ENCODE peak calls at places on chromosomes 2 and 18, in nine cellular contexts. One of them, this sample, is unnamed.

GRCh38 chr2:75722687-75723086 is 12.0 kb upstream of the GCFC2 start:
- DNase-seq in kidney: no peak
- DNase-seq in SK-N-SH: no peak
- DNase-seq in HL-60: no peak
- DNase-seq in right atrium auricular region: no peak
- DNase-seq in endothelial cell: no peak
- DNase-seq in breast epithelium: no peak
- DNase-seq in foreskin fibroblast: no peak
- DNase-seq in uterus: no peak
- DNase-seq in this sample: no peak

GRCh38 chr2:66849128-66849527 is 414.2 kb downstream of the MEIS1 start:
- DNase-seq in breast epithelium: no peak
- DNase-seq in foreskin fibroblast: no peak
- DNase-seq in HL-60: no peak
- DNase-seq in uterus: no peak
- DNase-seq in endothelial cell: no peak
- DNase-seq in SK-N-SH: no peak
- DNase-seq in kidney: no peak
- DNase-seq in right atrium auricular region: no peak
- DNase-seq in this sample: no peak

GRCh38 chr18:49031511-49032188 is 80.9 kb upstream of the SMAD7 start:
- DNase-seq in foreskin fibroblast: no peak
- DNase-seq in HL-60: no peak
- DNase-seq in right atrium auricular region: peak
- DNase-seq in SK-N-SH: no peak
- DNase-seq in kidney: peak
- DNase-seq in uterus: no peak
- DNase-seq in endothelial cell: no peak
- DNase-seq in breast epithelium: peak
- DNase-seq in this sample: no peak

GRCh38 chr2:50546790-50547189 is 485.1 kb downstream of the NRXN1 start:
- DNase-seq in breast epithelium: no peak
- DNase-seq in foreskin fibroblast: no peak
- DNase-seq in uterus: no peak
- DNase-seq in endothelial cell: no peak
- DNase-seq in HL-60: no peak
- DNase-seq in kidney: no peak
- DNase-seq in SK-N-SH: no peak
- DNase-seq in right atrium auricular region: no peak
- DNase-seq in this sample: no peak

GRCh38 chr2:102667072-102667471 is 47.7 kb downstream of the SLC9A2 start:
- DNase-seq in endothelial cell: no peak
- DNase-seq in SK-N-SH: no peak
- DNase-seq in breast epithelium: no peak
- DNase-seq in kidney: no peak
- DNase-seq in uterus: no peak
- DNase-seq in foreskin fibroblast: no peak
- DNase-seq in HL-60: no peak
- DNase-seq in right atrium auricular region: no peak
- DNase-seq in this sample: no peak

GRCh38 chr2:25168256-25169072 is at the start of gene POMC:
- DNase-seq in SK-N-SH: peak
- DNase-seq in endothelial cell: peak
- DNase-seq in HL-60: no peak
- DNase-seq in kidney: peak
- DNase-seq in uterus: no peak
- DNase-seq in breast epithelium: no peak
- DNase-seq in right atrium auricular region: no peak
- DNase-seq in foreskin fibroblast: peak
- DNase-seq in this sample: no peak

GRCh38 chr2:5067816-5068215 is 624.4 kb upstream of the SOX11 start:
- DNase-seq in right atrium auricular region: no peak
- DNase-seq in SK-N-SH: no peak
- DNase-seq in HL-60: no peak
- DNase-seq in foreskin fibroblast: no peak
- DNase-seq in endothelial cell: no peak
- DNase-seq in uterus: no peak
- DNase-seq in breast epithelium: no peak
- DNase-seq in kidney: no peak
- DNase-seq in this sample: no peak

GRCh38 chr2:152647417-152648010 is 69.7 kb downstream of the PRPF40A start:
- DNase-seq in uterus: peak
- DNase-seq in SK-N-SH: no peak
- DNase-seq in breast epithelium: peak
- DNase-seq in HL-60: no peak
- DNase-seq in right atrium auricular region: no peak
- DNase-seq in foreskin fibroblast: peak
- DNase-seq in endothelial cell: no peak
- DNase-seq in kidney: no peak
- DNase-seq in this sample: peak

GRCh38 chr2:65548571-65549261 is 116.3 kb upstream of the SPRED2 start:
- DNase-seq in right atrium auricular region: no peak
- DNase-seq in uterus: no peak
- DNase-seq in kidney: no peak
- DNase-seq in SK-N-SH: no peak
- DNase-seq in endothelial cell: no peak
- DNase-seq in breast epithelium: no peak
- DNase-seq in foreskin fibroblast: no peak
- DNase-seq in HL-60: no peak
- DNase-seq in this sample: no peak

GRCh38 chr2:160006466-160006865 is 55.9 kb downstream of the PLA2R1 start:
- DNase-seq in breast epithelium: no peak
- DNase-seq in uterus: no peak
- DNase-seq in SK-N-SH: no peak
- DNase-seq in HL-60: no peak
- DNase-seq in right atrium auricular region: no peak
- DNase-seq in endothelial cell: no peak
- DNase-seq in foreskin fibroblast: no peak
- DNase-seq in kidney: no peak
- DNase-seq in this sample: no peak

GRCh38 chr2:64485302-64485701 is 31.3 kb downstream of the LGALSL start:
- DNase-seq in kidney: no peak
- DNase-seq in SK-N-SH: no peak
- DNase-seq in endothelial cell: no peak
- DNase-seq in breast epithelium: no peak
- DNase-seq in uterus: no peak
- DNase-seq in HL-60: peak
- DNase-seq in right atrium auricular region: no peak
- DNase-seq in foreskin fibroblast: no peak
- DNase-seq in this sample: no peak

GRCh38 chr2:55364189-55365055 is 55.2 kb downstream of the CCDC88A start:
- DNase-seq in endothelial cell: no peak
- DNase-seq in foreskin fibroblast: peak
- DNase-seq in breast epithelium: peak
- DNase-seq in uterus: peak
- DNase-seq in kidney: no peak
- DNase-seq in HL-60: no peak
- DNase-seq in right atrium auricular region: peak
- DNase-seq in SK-N-SH: no peak
- DNase-seq in this sample: peak

GRCh38 chr2:143258126-143258892 is 129.1 kb downstream of the ARHGAP15 start:
- DNase-seq in HL-60: no peak
- DNase-seq in kidney: no peak
- DNase-seq in breast epithelium: no peak
- DNase-seq in right atrium auricular region: no peak
- DNase-seq in SK-N-SH: no peak
- DNase-seq in uterus: no peak
- DNase-seq in endothelial cell: no peak
- DNase-seq in foreskin fibroblast: no peak
- DNase-seq in this sample: no peak

GRCh38 chr2:155895016-155895415 is 437.5 kb downstream of the NR4A2 start:
- DNase-seq in breast epithelium: no peak
- DNase-seq in HL-60: no peak
- DNase-seq in foreskin fibroblast: no peak
- DNase-seq in uterus: no peak
- DNase-seq in kidney: no peak
- DNase-seq in endothelial cell: no peak
- DNase-seq in right atrium auricular region: no peak
- DNase-seq in SK-N-SH: no peak
- DNase-seq in this sample: no peak

GRCh38 chr18:79926715-79927596 is 24.5 kb downstream of the SLC66A2 start:
- DNase-seq in kidney: peak
- DNase-seq in HL-60: no peak
- DNase-seq in breast epithelium: peak
- DNase-seq in SK-N-SH: no peak
- DNase-seq in right atrium auricular region: no peak
- DNase-seq in uterus: peak
- DNase-seq in foreskin fibroblast: no peak
- DNase-seq in endothelial cell: no peak
- DNase-seq in this sample: no peak

GRCh38 chr2:134413430-134413829 is 159.6 kb downstream of the MGAT5 start:
- DNase-seq in foreskin fibroblast: peak
- DNase-seq in kidney: no peak
- DNase-seq in breast epithelium: no peak
- DNase-seq in HL-60: no peak
- DNase-seq in right atrium auricular region: no peak
- DNase-seq in SK-N-SH: no peak
- DNase-seq in endothelial cell: no peak
- DNase-seq in uterus: no peak
- DNase-seq in this sample: no peak

GRCh38 chr2:5538717-5539116 is 153.5 kb upstream of the SOX11 start:
- DNase-seq in foreskin fibroblast: no peak
- DNase-seq in HL-60: no peak
- DNase-seq in endothelial cell: no peak
- DNase-seq in kidney: no peak
- DNase-seq in SK-N-SH: peak
- DNase-seq in breast epithelium: no peak
- DNase-seq in right atrium auricular region: no peak
- DNase-seq in uterus: no peak
- DNase-seq in this sample: no peak

GRCh38 chr2:8822218-8822617 is 15.2 kb downstream of the KIDINS220 start:
- DNase-seq in right atrium auricular region: no peak
- DNase-seq in foreskin fibroblast: peak
- DNase-seq in HL-60: peak
- DNase-seq in SK-N-SH: no peak
- DNase-seq in uterus: no peak
- DNase-seq in endothelial cell: no peak
- DNase-seq in kidney: no peak
- DNase-seq in breast epithelium: no peak
- DNase-seq in this sample: no peak

GRCh38 chr2:109710505-109711229 is 83.4 kb upstream of the RGPD5 start:
- DNase-seq in endothelial cell: no peak
- DNase-seq in kidney: no peak
- DNase-seq in uterus: no peak
- DNase-seq in foreskin fibroblast: no peak
- DNase-seq in HL-60: no peak
- DNase-seq in breast epithelium: no peak
- DNase-seq in SK-N-SH: no peak
- DNase-seq in right atrium auricular region: no peak
- DNase-seq in this sample: no peak

GRCh38 chr2:241775223-241776177 is 1.1 kb upstream of the GAL3ST2 start:
- DNase-seq in kidney: no peak
- DNase-seq in right atrium auricular region: peak
- DNase-seq in HL-60: no peak
- DNase-seq in foreskin fibroblast: no peak
- DNase-seq in endothelial cell: peak
- DNase-seq in breast epithelium: peak
- DNase-seq in uterus: no peak
- DNase-seq in SK-N-SH: peak
- DNase-seq in this sample: no peak

GRCh38 chr2:136149011-136149410 is 31.1 kb upstream of the CXCR4 start:
- DNase-seq in uterus: no peak
- DNase-seq in foreskin fibroblast: no peak
- DNase-seq in kidney: no peak
- DNase-seq in right atrium auricular region: no peak
- DNase-seq in SK-N-SH: no peak
- DNase-seq in breast epithelium: no peak
- DNase-seq in HL-60: no peak
- DNase-seq in endothelial cell: no peak
- DNase-seq in this sample: no peak

GRCh38 chr2:24238158-24238557 is 63.3 kb downstream of the FAM228A start:
- DNase-seq in breast epithelium: no peak
- DNase-seq in kidney: no peak
- DNase-seq in uterus: no peak
- DNase-seq in SK-N-SH: no peak
- DNase-seq in foreskin fibroblast: no peak
- DNase-seq in right atrium auricular region: no peak
- DNase-seq in endothelial cell: no peak
- DNase-seq in HL-60: no peak
- DNase-seq in this sample: no peak

GRCh38 chr2:216139884-216140283 is 30.7 kb downstream of the XRCC5 start:
- DNase-seq in uterus: no peak
- DNase-seq in HL-60: peak
- DNase-seq in right atrium auricular region: no peak
- DNase-seq in foreskin fibroblast: no peak
- DNase-seq in SK-N-SH: peak
- DNase-seq in kidney: no peak
- DNase-seq in endothelial cell: peak
- DNase-seq in breast epithelium: no peak
- DNase-seq in this sample: no peak
- TF ChIP-seq CTCF in uterus: no peak
- TF ChIP-seq CTCF in HL-60: no peak
- TF ChIP-seq CTCF in right atrium auricular region: peak
- TF ChIP-seq CTCF in foreskin fibroblast: no peak
- TF ChIP-seq CTCF in SK-N-SH: peak
- TF ChIP-seq CTCF in kidney: no peak
- TF ChIP-seq CTCF in endothelial cell: peak
- TF ChIP-seq CTCF in breast epithelium: no peak
- TF ChIP-seq CTCF in this sample: peak

GRCh38 chr2:111900859-111901258 is 2.5 kb downstream of the MERTK start:
- DNase-seq in uterus: no peak
- DNase-seq in endothelial cell: peak
- DNase-seq in HL-60: peak
- DNase-seq in SK-N-SH: peak
- DNase-seq in breast epithelium: no peak
- DNase-seq in foreskin fibroblast: no peak
- DNase-seq in kidney: no peak
- DNase-seq in right atrium auricular region: no peak
- DNase-seq in this sample: no peak
- TF ChIP-seq CTCF in uterus: no peak
- TF ChIP-seq CTCF in endothelial cell: no peak
- TF ChIP-seq CTCF in HL-60: peak
- TF ChIP-seq CTCF in SK-N-SH: peak
- TF ChIP-seq CTCF in breast epithelium: no peak
- TF ChIP-seq CTCF in foreskin fibroblast: peak
- TF ChIP-seq CTCF in kidney: peak
- TF ChIP-seq CTCF in right atrium auricular region: peak
- TF ChIP-seq CTCF in this sample: peak

DNA sequence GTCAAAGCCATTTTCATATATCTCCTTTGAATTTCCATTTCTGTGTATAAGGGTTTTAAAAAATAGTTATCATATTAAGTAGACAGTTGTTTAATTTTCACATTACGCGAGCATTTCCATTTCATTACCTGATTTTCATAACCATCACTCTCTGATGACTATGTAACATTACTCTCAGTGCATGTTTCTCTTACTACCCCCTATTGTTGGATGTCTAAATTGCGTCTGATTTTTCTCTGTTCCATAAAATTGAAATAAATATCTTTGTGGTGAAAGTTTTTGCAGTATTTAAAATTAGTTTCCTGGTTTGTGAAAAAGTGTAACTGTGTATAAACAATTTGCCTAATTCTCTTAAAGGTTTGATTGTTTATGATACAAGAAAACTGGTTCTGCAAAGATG is 123.8 kb downstream of the MYO1B start:
- DNase-seq in right atrium auricular region: no peak
- DNase-seq in breast epithelium: no peak
- DNase-seq in kidney: no peak
- DNase-seq in HL-60: no peak
- DNase-seq in SK-N-SH: peak
- DNase-seq in foreskin fibroblast: no peak
- DNase-seq in uterus: no peak
- DNase-seq in endothelial cell: no peak
- DNase-seq in this sample: no peak
- TF ChIP-seq CTCF in right atrium auricular region: peak
- TF ChIP-seq CTCF in breast epithelium: no peak
- TF ChIP-seq CTCF in kidney: no peak
- TF ChIP-seq CTCF in HL-60: no peak
- TF ChIP-seq CTCF in SK-N-SH: peak
- TF ChIP-seq CTCF in foreskin fibroblast: peak
- TF ChIP-seq CTCF in uterus: no peak
- TF ChIP-seq CTCF in endothelial cell: peak
- TF ChIP-seq CTCF in this sample: peak

GRCh38 chr2:70686577-70687460 is 81.2 kb downstream of the ADD2 start:
- DNase-seq in foreskin fibroblast: peak
- DNase-seq in SK-N-SH: peak
- DNase-seq in right atrium auricular region: no peak
- DNase-seq in endothelial cell: peak
- DNase-seq in HL-60: peak
- DNase-seq in uterus: no peak
- DNase-seq in kidney: no peak
- DNase-seq in breast epithelium: no peak
- DNase-seq in this sample: peak
- TF ChIP-seq CTCF in foreskin fibroblast: peak
- TF ChIP-seq CTCF in SK-N-SH: peak
- TF ChIP-seq CTCF in right atrium auricular region: peak
- TF ChIP-seq CTCF in endothelial cell: no peak
- TF ChIP-seq CTCF in HL-60: peak
- TF ChIP-seq CTCF in uterus: no peak
- TF ChIP-seq CTCF in kidney: no peak
- TF ChIP-seq CTCF in breast epithelium: no peak
- TF ChIP-seq CTCF in this sample: peak